ENCODE peak calls at places on chromosomes 16 and 17, in seven cellular contexts. T is memory B cell; A is activated T-cell treated with anti-CD3 and anti-CD28 coated beads, Interleukin-2, amount 50 U/mL, for 72 hours; P is activated CD4-positive, CD25-positive, alpha-beta regulatory T cell; W is AG08395; N is HuH-7.5; J is AG20443. M is an unnamed sample.

GRCh38 chr17:57599271-57600045 is 145.6 kb downstream of the CCDC182 start:
- DNase-seq in W (no peak), P (no peak), J (no peak), T (no peak), N (no peak), A (no peak), M (no peak)

GRCh38 chr16:64417711-64418227 is 704.1 kb downstream of the CDH11 start:
- DNase-seq in J (peak; percentile 34), T (no peak), W (peak; percentile 41), P (no peak), A (no peak), N (no peak), M (peak; percentile 34)

GRCh38 chr16:64952177-64952576 is 169.7 kb downstream of the CDH11 start:
- DNase-seq in W (peak; percentile 38), P (no peak), T (no peak), N (no peak), J (peak; percentile 60), A (no peak), M (peak; percentile 84)

GRCh38 chr16:29694384-29695195 is 15.6 kb downstream of the QPRT start:
- DNase-seq in P (no peak), A (no peak), N (no peak), W (no peak), T (no peak), J (no peak), M (no peak)

GRCh38 chr17:59369026-59369724 is 37.7 kb downstream of the YPEL2 start:
- DNase-seq in A (no peak), W (no peak), N (no peak), T (no peak), P (no peak), J (no peak), M (no peak)

GRCh38 chr16:57143125-57143965 is 42.5 kb downstream of the PSME3IP1 start:
- DNase-seq in A (no peak), P (no peak), J (no peak), W (no peak), N (no peak), T (no peak), M (no peak)

GRCh38 chr16:73794936-73795335 is 501.7 kb upstream of the PSMD7 start:
- DNase-seq in N (no peak), T (no peak), P (no peak), J (no peak), A (no peak), W (no peak), M (no peak)

GRCh38 chr17:79970576-79971068 is 65.0 kb downstream of the TBC1D16 start:
- DNase-seq in N (peak; percentile 47), J (no peak), P (no peak), W (no peak), A (peak; percentile 30), T (no peak), M (no peak)

GRCh38 chr17:78343433-78344201 is 16.3 kb downstream of the SOCS3 start:
- DNase-seq in W (no peak), J (no peak), A (peak; percentile 79), T (peak; percentile 75), P (peak; percentile 29), N (no peak), M (no peak)

GRCh38 chr17:61486135-61487120 is 34.2 kb downstream of the TBX4 start:
- DNase-seq in T (no peak), A (no peak), W (no peak), N (no peak), P (no peak), J (no peak), M (no peak)

GRCh38 chr17:9120471-9120870 is 99.2 kb downstream of the NTN1 start:
- DNase-seq in T (no peak), W (no peak), A (no peak), P (no peak), N (no peak), J (no peak), M (no peak)

GRCh38 chr16:85571813-85572619 is 41.1 kb upstream of the GSE1 start:
- DNase-seq in N (no peak), T (no peak), W (no peak), A (no peak), P (no peak), J (no peak), M (no peak)

GRCh38 chr16:4298761-4299522 is 16.9 kb upstream of the GLIS2 start:
- DNase-seq in A (no peak), J (peak; percentile 97), T (no peak), P (no peak), W (peak; percentile 96), N (peak; percentile 78), M (peak; percentile 97)